ENCODE peak calls at places on chromosomes 3 and 15, in four cellular contexts. One of them, this sample, is unnamed.

GRCh38 chr3:64802460-64802859 is 114.7 kb upstream of the ADAMTS9 start:
- DNase-seq in GM12878: no peak
- DNase-seq in HL-60: no peak
- DNase-seq in K562: no peak
- DNase-seq in this sample: no peak

GRCh38 chr3:33075996-33076395 is 20.9 kb downstream of the GLB1 start:
- DNase-seq in GM12878: no peak
- DNase-seq in HL-60: no peak
- DNase-seq in K562: no peak
- DNase-seq in this sample: no peak

GRCh38 chr15:98969126-98969735 is 38.4 kb downstream of the PGPEP1L start:
- DNase-seq in K562: no peak
- DNase-seq in HL-60: no peak
- DNase-seq in GM12878: no peak
- DNase-seq in this sample: no peak

GRCh38 chr3:115960799-115961198 is 337.5 kb downstream of the GAP43 start:
- DNase-seq in HL-60: no peak
- DNase-seq in GM12878: no peak
- DNase-seq in K562: no peak
- DNase-seq in this sample: no peak

GRCh38 chr15:65804252-65804931 is 12.3 kb upstream of the DENND4A start:
- DNase-seq in GM12878: no peak
- DNase-seq in HL-60: peak
- DNase-seq in K562: no peak
- DNase-seq in this sample: no peak

GRCh38 chr3:123525433-123525832 is 59.4 kb downstream of the HACD2 start:
- DNase-seq in HL-60: no peak
- DNase-seq in K562: no peak
- DNase-seq in GM12878: no peak
- DNase-seq in this sample: no peak

GRCh38 chr15:27241942-27242341 is 271.0 kb downstream of the GABRG3 start:
- DNase-seq in GM12878: no peak
- DNase-seq in HL-60: no peak
- DNase-seq in K562: no peak
- DNase-seq in this sample: no peak

GRCh38 chr3:16183601-16184270 is 9.3 kb downstream of the GALNT15 start:
- DNase-seq in K562: no peak
- DNase-seq in HL-60: no peak
- DNase-seq in GM12878: no peak
- DNase-seq in this sample: no peak

GRCh38 chr3:57793737-57794187 is 37.7 kb downstream of the SLMAP start:
- DNase-seq in K562: no peak
- DNase-seq in GM12878: no peak
- DNase-seq in HL-60: no peak
- DNase-seq in this sample: no peak

GRCh38 chr3:179608931-179609720 is 4.5 kb downstream of the NDUFB5 start:
- DNase-seq in K562: no peak
- DNase-seq in HL-60: peak
- DNase-seq in GM12878: peak
- DNase-seq in this sample: no peak

GRCh38 chr15:48222627-48223026 is 16.5 kb downstream of the SLC12A1 start:
- DNase-seq in K562: no peak
- DNase-seq in GM12878: no peak
- DNase-seq in HL-60: no peak
- DNase-seq in this sample: no peak

DNA sequence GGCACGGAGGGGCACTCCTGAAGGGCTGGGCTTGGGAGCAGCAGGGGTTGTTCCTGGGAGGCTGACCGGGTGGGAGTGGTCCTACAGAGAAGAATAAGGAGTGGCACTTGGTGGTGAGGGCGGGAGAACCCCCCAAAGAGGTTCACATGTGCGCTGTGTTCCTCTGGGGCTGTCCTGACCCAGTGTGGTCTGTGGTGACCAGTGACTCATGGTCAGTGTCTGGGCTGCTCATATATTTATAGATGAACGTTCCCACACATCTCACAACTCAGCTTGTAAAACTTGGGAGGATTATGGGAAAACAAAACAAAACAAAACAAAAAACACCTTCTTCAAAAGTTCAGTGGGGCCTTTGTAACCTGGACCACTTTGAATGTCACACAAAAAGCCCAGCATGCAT is 10.0 kb downstream of the TRPM1 start:
- DNase-seq in K562: no peak
- DNase-seq in GM12878: no peak
- DNase-seq in HL-60: no peak
- DNase-seq in this sample: no peak
- TF ChIP-seq SPI1 in K562: no peak
- TF ChIP-seq SPI1 in GM12878: no peak
- TF ChIP-seq SPI1 in HL-60: no peak
- TF ChIP-seq SPI1 in this sample: no peak

GRCh38 chr15:91480426-91480825 is 373.1 kb upstream of the SLCO3A1 start:
- DNase-seq in GM12878: no peak
- DNase-seq in K562: no peak
- DNase-seq in HL-60: no peak
- DNase-seq in this sample: no peak
- TF ChIP-seq POLR2AphosphoS5 in GM12878: no peak
- TF ChIP-seq POLR2AphosphoS5 in K562: no peak
- TF ChIP-seq POLR2AphosphoS5 in HL-60: no peak
- TF ChIP-seq POLR2AphosphoS5 in this sample: no peak

GRCh38 chr3:136194409-136195257 is 1.5 kb downstream of the MSL2 start:
- DNase-seq in GM12878: peak
- DNase-seq in K562: no peak
- DNase-seq in HL-60: peak
- DNase-seq in this sample: no peak
- TF ChIP-seq SPI1 in GM12878: peak
- TF ChIP-seq SPI1 in K562: no peak
- TF ChIP-seq SPI1 in HL-60: peak
- TF ChIP-seq SPI1 in this sample: peak

GRCh38 chr15:74201656-74202420 is 749 bp downstream of the STRA6 start:
- DNase-seq in HL-60: no peak
- DNase-seq in GM12878: no peak
- DNase-seq in K562: no peak
- DNase-seq in this sample: no peak

GRCh38 chr15:74202461-74203401 is at the start of gene STRA6:
- DNase-seq in HL-60: no peak
- DNase-seq in GM12878: no peak
- DNase-seq in K562: peak
- DNase-seq in this sample: no peak

GRCh38 chr15:74200871-74201419 is 1.6 kb downstream of the STRA6 start:
- DNase-seq in GM12878: no peak
- DNase-seq in HL-60: no peak
- DNase-seq in K562: no peak
- DNase-seq in this sample: no peak

GRCh38 chr15:74199293-74199645 is 3.3 kb downstream of the STRA6 start:
- DNase-seq in K562: no peak
- DNase-seq in HL-60: no peak
- DNase-seq in GM12878: no peak
- DNase-seq in this sample: no peak

DNA sequence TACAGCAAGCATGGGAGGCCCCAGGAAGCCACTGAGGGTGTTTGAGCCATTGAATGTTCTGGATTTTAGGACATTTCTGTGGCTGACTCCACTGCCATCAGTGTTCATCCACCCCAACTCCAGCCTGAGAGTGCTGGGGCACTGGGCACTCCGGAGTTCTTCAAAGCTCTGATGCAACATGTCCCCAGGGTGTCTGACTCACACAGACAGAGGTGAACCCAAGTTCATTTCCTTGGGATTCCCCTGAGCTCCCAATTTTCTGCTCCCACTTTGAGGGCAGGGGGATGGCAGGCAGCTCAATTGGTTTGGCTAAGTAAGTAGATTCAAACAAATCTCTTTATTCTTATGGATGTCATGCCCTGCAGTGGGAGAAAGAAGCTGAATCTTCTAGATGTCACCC is 2.2 kb downstream of the STRA6 start:
- DNase-seq in GM12878: no peak
- DNase-seq in HL-60: no peak
- DNase-seq in K562: no peak
- DNase-seq in this sample: no peak
- TF ChIP-seq POLR2AphosphoS5 in GM12878: no peak
- TF ChIP-seq POLR2AphosphoS5 in HL-60: no peak
- TF ChIP-seq POLR2AphosphoS5 in K562: no peak
- TF ChIP-seq POLR2AphosphoS5 in this sample: no peak

GRCh38 chr3:49727154-49727923 is 3.6 kb upstream of the GMPPB start:
- DNase-seq in HL-60: no peak
- DNase-seq in K562: no peak
- DNase-seq in GM12878: no peak
- DNase-seq in this sample: no peak

GRCh38 chr3:49724586-49724985 is 835 bp upstream of the GMPPB start:
- DNase-seq in GM12878: no peak
- DNase-seq in K562: no peak
- DNase-seq in HL-60: no peak
- DNase-seq in this sample: no peak

GRCh38 chr3:49725906-49726681 is 2.3 kb upstream of the GMPPB start:
- DNase-seq in K562: no peak
- DNase-seq in HL-60: no peak
- DNase-seq in GM12878: no peak
- DNase-seq in this sample: no peak

GRCh38 chr3:49723631-49724551 is at the start of gene GMPPB:
- DNase-seq in HL-60: peak
- DNase-seq in GM12878: peak
- DNase-seq in K562: peak
- DNase-seq in this sample: peak

GRCh38 chr3:49727924-49728361 is 4.2 kb upstream of the GMPPB start:
- DNase-seq in K562: no peak
- DNase-seq in GM12878: no peak
- DNase-seq in HL-60: no peak
- DNase-seq in this sample: no peak
- TF ChIP-seq SPI1 in K562: no peak
- TF ChIP-seq SPI1 in GM12878: no peak
- TF ChIP-seq SPI1 in HL-60: no peak
- TF ChIP-seq SPI1 in this sample: no peak

GRCh38 chr15:90221251-90221900 is 12.4 kb downstream of the CIB1 start:
- DNase-seq in HL-60: peak
- DNase-seq in GM12878: no peak
- DNase-seq in K562: peak
- DNase-seq in this sample: peak
- TF ChIP-seq POLR2AphosphoS5 in HL-60: no peak
- TF ChIP-seq POLR2AphosphoS5 in GM12878: no peak
- TF ChIP-seq POLR2AphosphoS5 in K562: no peak
- TF ChIP-seq POLR2AphosphoS5 in this sample: no peak

GRCh38 chr3:168336276-168336675 is 240.6 kb upstream of the GOLIM4 start:
- DNase-seq in HL-60: no peak
- DNase-seq in K562: no peak
- DNase-seq in GM12878: no peak
- DNase-seq in this sample: no peak

GRCh38 chr3:168341192-168341816 is 245.6 kb upstream of the GOLIM4 start:
- DNase-seq in GM12878: no peak
- DNase-seq in K562: no peak
- DNase-seq in HL-60: no peak
- DNase-seq in this sample: no peak

GRCh38 chr3:168338176-168338575 is 242.5 kb upstream of the GOLIM4 start:
- DNase-seq in K562: no peak
- DNase-seq in HL-60: no peak
- DNase-seq in GM12878: no peak
- DNase-seq in this sample: no peak

GRCh38 chr3:168342946-168343856 is 247.5 kb upstream of the GOLIM4 start:
- DNase-seq in GM12878: no peak
- DNase-seq in HL-60: no peak
- DNase-seq in K562: no peak
- DNase-seq in this sample: no peak

GRCh38 chr3:168341965-168342719 is 246.4 kb upstream of the GOLIM4 start:
- DNase-seq in HL-60: no peak
- DNase-seq in GM12878: no peak
- DNase-seq in K562: no peak
- DNase-seq in this sample: no peak
- TF ChIP-seq SPI1 in HL-60: no peak
- TF ChIP-seq SPI1 in GM12878: no peak
- TF ChIP-seq SPI1 in K562: no peak
- TF ChIP-seq SPI1 in this sample: no peak

DNA sequence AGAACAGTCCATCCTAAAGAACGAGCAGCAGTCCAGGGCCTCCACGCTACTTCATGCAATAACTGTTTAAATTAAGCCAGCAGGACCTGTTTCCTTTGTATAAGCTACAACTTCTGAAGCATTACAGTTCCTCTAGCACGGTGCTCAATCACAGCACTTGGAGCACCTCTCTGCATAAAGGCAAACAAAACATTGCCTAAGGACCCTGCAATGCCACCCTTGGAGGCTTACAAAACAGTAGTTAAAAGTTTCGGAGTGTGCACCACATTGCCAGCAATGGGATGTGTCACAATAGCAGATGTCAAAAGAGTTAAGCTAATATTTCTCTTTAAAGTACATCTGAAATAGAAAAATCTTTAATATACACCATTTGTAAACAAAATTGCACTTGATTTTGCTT is 2.6 kb upstream of the VPS39 start:
- DNase-seq in GM12878: no peak
- DNase-seq in HL-60: peak
- DNase-seq in K562: no peak
- DNase-seq in this sample: no peak
- TF ChIP-seq POLR2AphosphoS5 in GM12878: no peak
- TF ChIP-seq POLR2AphosphoS5 in HL-60: no peak
- TF ChIP-seq POLR2AphosphoS5 in K562: no peak
- TF ChIP-seq POLR2AphosphoS5 in this sample: no peak

GRCh38 chr15:101016581-101016980 is 97.4 kb downstream of the LRRK1 start:
- DNase-seq in K562: no peak
- DNase-seq in HL-60: no peak
- DNase-seq in GM12878: no peak
- DNase-seq in this sample: no peak
- TF ChIP-seq SPI1 in K562: no peak
- TF ChIP-seq SPI1 in HL-60: no peak
- TF ChIP-seq SPI1 in GM12878: no peak
- TF ChIP-seq SPI1 in this sample: no peak